ENCODE peak calls at places on chromosomes 11 and 22, in five cellular contexts. F is cardiac fibroblast, P is colonic mucosa, C is AG09309, L is right cardiac atrium. T is an unnamed sample.
A peak's percentile ranks its signal among the peaks of the same experiment; 100 is the strongest.

GRCh38 chr11:113675565-113675964 is 30.5 kb downstream of the TMPRSS5 start:
- DNase-seq in F (peak; percentile 28), P (no peak), C (no peak), L (no peak), T (no peak)

GRCh38 chr22:40426671-40427070 is 56.3 kb downstream of the SGSM3 start:
- DNase-seq in F (peak; percentile 41), P (no peak), C (no peak), L (no peak), T (no peak)

GRCh38 chr11:44007746-44008501 is 39.9 kb upstream of the ACCSL start:
- DNase-seq in F (no peak), P (peak; percentile 4), C (no peak), L (no peak), T (no peak)

GRCh38 chr22:40665312-40665711 is 14.0 kb upstream of the MCHR1 start:
- DNase-seq in F (no peak), P (no peak), C (peak; percentile 79), L (peak; percentile 90), T (no peak)

GRCh38 chr11:34194576-34195335 is 89.3 kb downstream of the NAT10 start:
- DNase-seq in F (no peak), P (no peak), C (no peak), L (no peak), T (no peak)

GRCh38 chr11:11661356-11662040 is 39.7 kb upstream of the GALNT18 start:
- DNase-seq in F (no peak), P (no peak), C (no peak), L (no peak), T (no peak)

GRCh38 chr11:122796128-122796717 is 42.1 kb upstream of the CRTAM start:
- DNase-seq in F (peak; percentile 53), P (peak; percentile 49), C (no peak), L (peak; percentile 63), T (peak; percentile 56)

GRCh38 chr22:23225724-23226496 is 45.6 kb downstream of the BCR start:
- DNase-seq in F (peak; percentile 81), P (peak; percentile 83), C (no peak), L (peak; percentile 83), T (no peak)

GRCh38 chr11:10900686-10901415 is 43.0 kb upstream of the ZBED5 start:
- DNase-seq in F (no peak), P (no peak), C (no peak), L (no peak), T (no peak)

GRCh38 chr22:28148816-28149465 is 229.9 kb upstream of the PITPNB start:
- DNase-seq in F (peak; percentile 47), P (no peak), C (no peak), L (no peak), T (no peak)

GRCh38 chr11:11677672-11678356 is 56.0 kb upstream of the GALNT18 start:
- DNase-seq in F (no peak), P (no peak), C (no peak), L (no peak), T (no peak)

GRCh38 chr11:6640036-6640984 is 15.3 kb downstream of the DCHS1 start:
- DNase-seq in F (no peak), P (no peak), C (no peak), L (peak; percentile 46), T (no peak)

GRCh38 chr22:22342697-22343602 is 98.4 kb downstream of the VPREB1 start:
- DNase-seq in F (peak; percentile 29), P (peak; percentile 90), C (no peak), L (no peak), T (peak; percentile 60)

GRCh38 chr22:28171135-28171534 is 252.1 kb upstream of the PITPNB start:
- DNase-seq in F (peak; percentile 68), P (no peak), C (no peak), L (no peak), T (no peak)

GRCh38 chr11:122747358-122747757 is 90.9 kb upstream of the CRTAM start:
- DNase-seq in F (peak; percentile 59), P (no peak), C (no peak), L (no peak), T (no peak)

GRCh38 chr22:40024201-40025061 is 29.7 kb downstream of the FAM83F start:
- DNase-seq in F (peak; percentile 71), P (peak; percentile 85), C (no peak), L (peak; percentile 83), T (peak; percentile 80)

GRCh38 chr22:22196833-22197477 is 47.6 kb upstream of the VPREB1 start:
- DNase-seq in F (no peak), P (no peak), C (no peak), L (no peak), T (no peak)

GRCh38 chr11:108278954-108279353 is 56.1 kb downstream of the ATM start:
- DNase-seq in F (no peak), P (no peak), C (no peak), L (no peak), T (no peak)

GRCh38 chr11:113162590-113162961 is 151.8 kb upstream of the TTC12 start:
- DNase-seq in F (no peak), P (no peak), C (no peak), L (peak; percentile 65), T (peak; percentile 41)

GRCh38 chr22:50048836-50049235 is 9.3 kb downstream of the TTLL8 start:
- DNase-seq in F (no peak), P (no peak), C (no peak), L (peak; percentile 35), T (peak; percentile 7)

GRCh38 chr11:122910775-122911174 is 28.2 kb downstream of the JHY start:
- DNase-seq in F (peak; percentile 52), P (no peak), C (peak; percentile 27), L (no peak), T (no peak)

GRCh38 chr22:43474161-43475101 is 62.6 kb downstream of the MPPED1 start:
- DNase-seq in F (no peak), P (no peak), C (no peak), L (no peak), T (no peak)

GRCh38 chr11:118705796-118706545 is 26.5 kb upstream of the TREH start:
- DNase-seq in F (no peak), P (no peak), C (no peak), L (no peak), T (peak; percentile 29)

GRCh38 chr11:118703563-118704106 is 24.2 kb upstream of the TREH start:
- DNase-seq in F (no peak), P (no peak), C (no peak), L (no peak), T (no peak)

GRCh38 chr11:118708296-118708695 is 28.8 kb upstream of the TREH start:
- DNase-seq in F (no peak), P (no peak), C (no peak), L (no peak), T (no peak)

GRCh38 chr11:118706546-118706825 is 27.0 kb upstream of the TREH start:
- DNase-seq in F (no peak), P (no peak), C (no peak), L (no peak), T (no peak)

GRCh38 chr11:118705111-118705741 is 25.8 kb upstream of the TREH start:
- DNase-seq in F (no peak), P (no peak), C (no peak), L (peak; percentile 70), T (no peak)
- H3K4me3 ChIP-seq in F (no peak overlapping the region), P (no peak overlapping the region), C (no peak overlapping the region), L (no peak overlapping the region), T (no peak overlapping the region)

GRCh38 chr22:29722151-29722550 is 2.3 kb downstream of the CABP7 start:
- DNase-seq in F (no peak), P (no peak), C (no peak), L (no peak), T (peak; percentile 45)

GRCh38 chr22:29718949-29719893 is 582 bp upstream of the CABP7 start:
- DNase-seq in F (no peak), P (no peak), C (no peak), L (no peak), T (peak; percentile 48)

GRCh38 chr22:29720824-29721323 is 1.1 kb downstream of the CABP7 start:
- DNase-seq in F (no peak), P (no peak), C (no peak), L (no peak), T (no peak)

GRCh38 chr22:29717789-29718188 is 2.0 kb upstream of the CABP7 start:
- DNase-seq in F (no peak), P (no peak), C (no peak), L (no peak), T (no peak)

DNA sequence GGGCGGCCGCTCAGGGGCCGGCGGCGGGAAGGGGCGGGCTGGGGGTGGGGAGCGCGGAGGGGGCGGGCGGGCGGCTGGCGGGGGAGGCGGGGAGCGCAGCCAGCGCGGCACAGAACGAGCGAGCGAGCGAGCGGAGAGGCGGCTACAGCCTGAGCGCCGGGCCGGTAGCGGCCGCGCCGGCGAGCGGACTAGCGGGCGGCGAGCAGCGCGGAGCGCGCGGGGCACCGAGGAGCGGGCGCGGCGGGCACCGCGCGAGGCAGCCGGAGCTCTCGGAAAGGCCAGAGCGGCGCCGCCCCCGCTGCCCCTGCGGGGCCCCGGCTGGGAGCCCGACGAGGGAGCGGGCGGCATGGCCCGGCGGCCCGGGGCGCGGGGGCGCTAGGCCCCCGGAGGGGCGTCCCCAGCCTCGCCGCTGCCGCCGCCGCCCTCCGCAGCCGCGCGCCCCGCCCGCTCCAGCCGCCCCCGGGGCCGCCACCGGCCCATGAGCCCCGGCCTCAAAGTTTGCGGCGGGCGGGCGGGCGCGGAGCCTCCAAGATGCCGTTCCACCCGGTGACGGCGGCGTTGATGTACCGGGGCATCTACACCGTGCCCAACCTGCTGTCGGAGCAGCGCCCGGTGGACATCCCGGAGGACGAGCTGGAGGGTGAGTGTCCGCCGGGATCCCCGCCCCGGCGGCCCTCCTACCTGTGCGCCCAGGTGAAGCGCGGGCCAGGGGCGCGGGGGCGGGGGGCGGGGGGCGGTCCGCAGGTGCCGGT is at the start of gene CABP7:
- DNase-seq in F (no peak), P (no peak), C (no peak), L (no peak), T (peak; percentile 41)
- H3K4me3 ChIP-seq in F (no peak within 1 kb of the TSS), P (no peak within 1 kb of the TSS), C (no peak within 1 kb of the TSS), L (peak within 1 kb of the TSS; percentile 36), T (peak within 1 kb of the TSS; percentile 46)

DNA sequence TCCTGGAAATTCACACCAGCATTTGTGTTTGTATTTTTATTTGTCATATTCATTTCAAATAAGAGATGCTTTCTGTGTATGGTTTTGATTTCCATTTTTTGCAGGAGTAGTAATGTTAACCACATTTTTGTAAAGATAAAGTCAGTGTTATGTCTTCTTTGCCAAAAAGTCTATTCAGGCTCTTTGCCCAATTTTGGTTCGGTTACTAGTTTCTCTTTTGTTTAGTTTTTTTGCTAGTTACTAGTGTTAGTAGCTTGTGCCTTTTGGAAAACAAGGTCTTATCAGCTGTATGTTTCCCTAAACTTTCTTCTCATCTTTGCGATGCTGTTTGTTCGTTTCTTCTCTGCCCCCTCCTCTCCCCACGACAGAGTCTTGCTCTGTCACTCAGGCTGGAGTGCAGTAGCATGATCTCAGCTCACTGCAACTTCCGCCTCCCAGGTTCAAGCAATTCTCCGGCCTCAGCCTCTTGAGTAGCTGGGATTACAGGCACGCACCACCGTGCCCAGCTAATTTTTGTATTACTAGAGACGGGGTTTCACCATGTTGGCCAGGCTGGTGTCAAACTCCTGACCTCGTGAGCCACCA is 112.3 kb upstream of the GRK3 start:
- DNase-seq in F (peak; percentile 13), P (no peak), C (no peak), L (no peak), T (no peak)
- H3K4me3 ChIP-seq in F (no peak overlapping the region), P (no peak overlapping the region), C (no peak overlapping the region), L (no peak overlapping the region), T (no peak overlapping the region)

GRCh38 chr11:803770-804598 is 1.0 kb downstream of the PIDD1 start:
- DNase-seq in F (no peak), P (no peak), C (no peak), L (peak; percentile 72), T (no peak)

GRCh38 chr11:802018-802617 is 2.9 kb downstream of the PIDD1 start:
- DNase-seq in F (no peak), P (no peak), C (no peak), L (no peak), T (no peak)

GRCh38 chr11:802693-803466 is 2.2 kb downstream of the PIDD1 start:
- DNase-seq in F (no peak), P (no peak), C (no peak), L (peak; percentile 71), T (no peak)

GRCh38 chr11:804599-804964 is 449 bp downstream of the PIDD1 start:
- DNase-seq in F (no peak), P (no peak), C (no peak), L (no peak), T (no peak)

GRCh38 chr11:803467-803742 is 1.6 kb downstream of the PIDD1 start:
- DNase-seq in F (no peak), P (no peak), C (no peak), L (no peak), T (no peak)
- H3K4me3 ChIP-seq in F (no peak overlapping the region), P (no peak overlapping the region), C (peak overlapping the region; percentile 66), L (no peak overlapping the region), T (no peak overlapping the region)

T was measured in BE2C.